ENCODE peak calls at places on chromosome 10, in seven cellular contexts. U, A, P, O, L, T and W are unnamed samples.
A peak's percentile ranks its signal among the peaks of the same experiment; 100 is the strongest.

GRCh38 chr10:61052469-61053205 is 108.7 kb upstream of the RHOBTB1 start:
- DNase-seq in U (no peak), A (no peak), P (no peak), O (no peak), L (no peak), T (peak; percentile 15), W (no peak)

GRCh38 chr10:31129261-31129660 is 97.6 kb upstream of the ZNF438 start:
- DNase-seq in U (peak; percentile 88), A (peak; percentile 65), P (peak; percentile 82), O (no peak), L (no peak), T (peak; percentile 23), W (no peak)

GRCh38 chr10:34824870-34825269 is 9.8 kb upstream of the PARD3 start:
- DNase-seq in U (no peak), A (no peak), P (no peak), O (peak; percentile 14), L (no peak), T (peak; percentile 58), W (no peak)

GRCh38 chr10:115157357-115157756 is 64.2 kb downstream of the ATRNL1 start:
- DNase-seq in U (no peak), A (no peak), P (no peak), O (no peak), L (no peak), T (no peak), W (no peak)

GRCh38 chr10:1564791-1565190 is 172.5 kb downstream of the ADARB2 start:
- DNase-seq in U (no peak), A (no peak), P (no peak), O (no peak), L (no peak), T (no peak), W (no peak)

GRCh38 chr10:96025566-96025965 is 17.8 kb upstream of the CCNJ start:
- DNase-seq in U (peak; percentile 12), A (no peak), P (no peak), O (peak; percentile 28), L (no peak), T (no peak), W (no peak)

GRCh38 chr10:69060127-69060798 is 27.6 kb upstream of the SRGN start:
- DNase-seq in U (no peak), A (no peak), P (no peak), O (no peak), L (no peak), T (no peak), W (no peak)

GRCh38 chr10:110216942-110217341 is 9.5 kb downstream of the MXI1 start:
- DNase-seq in U (no peak), A (no peak), P (no peak), O (no peak), L (no peak), T (no peak), W (no peak)

GRCh38 chr10:128793726-128794655 is 667.8 kb upstream of the MKI67 start:
- DNase-seq in U (no peak), A (no peak), P (no peak), O (no peak), L (no peak), T (no peak), W (no peak)

GRCh38 chr10:110500515-110500905 is 2.8 kb downstream of the DUSP5 start:
- DNase-seq in U (peak; percentile 70), A (no peak), P (no peak), O (no peak), L (peak; percentile 57), T (no peak), W (no peak)

GRCh38 chr10:70337201-70337651 is 45.2 kb downstream of the LRRC20 start:
- DNase-seq in U (no peak), A (no peak), P (no peak), O (no peak), L (no peak), T (peak; percentile 65), W (peak; percentile 29)

GRCh38 chr10:14601872-14602725 is 172.6 kb downstream of the FAM107B start:
- DNase-seq in U (peak; percentile 92), A (peak; percentile 65), P (no peak), O (no peak), L (no peak), T (no peak), W (no peak)